ENCODE peak calls at places on chromosomes 2 and 18, in five cellular contexts. One of them, this sample, is unnamed.

GRCh38 chr18:48007955-48008701 is 77.7 kb upstream of the SMAD2 start:
- DNase-seq in HepG2: peak; percentile 42
- DNase-seq in WTC11: peak; percentile 87
- DNase-seq in GM12878: no peak
- DNase-seq in K562: peak; percentile 77
- DNase-seq in this sample: peak; percentile 88

GRCh38 chr2:151437630-151438029 is 27.9 kb downstream of the RIF1 start:
- DNase-seq in HepG2: no peak
- DNase-seq in WTC11: no peak
- DNase-seq in GM12878: no peak
- DNase-seq in K562: peak; percentile 25
- DNase-seq in this sample: no peak

GRCh38 chr2:234521536-234521935 is 24.7 kb upstream of the ARL4C start:
- DNase-seq in HepG2: no peak
- DNase-seq in WTC11: no peak
- DNase-seq in GM12878: no peak
- DNase-seq in K562: no peak
- DNase-seq in this sample: no peak

GRCh38 chr2:40348665-40349064 is 103.2 kb downstream of the SLC8A1 start:
- DNase-seq in HepG2: no peak
- DNase-seq in WTC11: no peak
- DNase-seq in GM12878: no peak
- DNase-seq in K562: no peak
- DNase-seq in this sample: no peak

GRCh38 chr2:230677182-230677946 is 35.3 kb upstream of the CAB39 start:
- DNase-seq in HepG2: no peak
- DNase-seq in WTC11: no peak
- DNase-seq in GM12878: no peak
- DNase-seq in K562: no peak
- DNase-seq in this sample: no peak

GRCh38 chr18:79952996-79953559 is 1.6 kb upstream of the SLC66A2 start:
- DNase-seq in HepG2: no peak
- DNase-seq in WTC11: peak; percentile 44
- DNase-seq in GM12878: no peak
- DNase-seq in K562: no peak
- DNase-seq in this sample: no peak

GRCh38 chr2:56522605-56523089 is 338.9 kb downstream of the CCDC85A start:
- DNase-seq in HepG2: no peak
- DNase-seq in WTC11: no peak
- DNase-seq in GM12878: no peak
- DNase-seq in K562: no peak
- DNase-seq in this sample: no peak

GRCh38 chr2:238039985-238040384 is 20.8 kb upstream of the SCLY start:
- DNase-seq in HepG2: no peak
- DNase-seq in WTC11: no peak
- DNase-seq in GM12878: no peak
- DNase-seq in K562: no peak
- DNase-seq in this sample: no peak

GRCh38 chr2:59684101-59684770 is 869.2 kb downstream of the BCL11A start:
- DNase-seq in HepG2: no peak
- DNase-seq in WTC11: no peak
- DNase-seq in GM12878: no peak
- DNase-seq in K562: no peak
- DNase-seq in this sample: no peak

GRCh38 chr2:84441505-84441904 is 17.6 kb downstream of the SUCLG1 start:
- DNase-seq in HepG2: no peak
- DNase-seq in WTC11: no peak
- DNase-seq in GM12878: no peak
- DNase-seq in K562: no peak
- DNase-seq in this sample: no peak
- TF ChIP-seq ATF2 in HepG2: no peak
- TF ChIP-seq ATF2 in WTC11: no peak
- TF ChIP-seq ATF2 in GM12878: no peak
- TF ChIP-seq ATF2 in K562: no peak
- TF ChIP-seq ATF2 in this sample: no peak

GRCh38 chr2:198697218-198697617 is 760.5 kb downstream of the SATB2 start:
- DNase-seq in HepG2: no peak
- DNase-seq in WTC11: no peak
- DNase-seq in GM12878: no peak
- DNase-seq in K562: no peak
- DNase-seq in this sample: no peak
- TF ChIP-seq ATF2 in HepG2: no peak
- TF ChIP-seq ATF2 in WTC11: no peak
- TF ChIP-seq ATF2 in GM12878: no peak
- TF ChIP-seq ATF2 in K562: no peak
- TF ChIP-seq ATF2 in this sample: no peak

GRCh38 chr2:149040451-149040850 is 2.0 kb downstream of the LYPD6B start:
- DNase-seq in HepG2: peak; percentile 24
- DNase-seq in WTC11: peak; percentile 87
- DNase-seq in GM12878: no peak
- DNase-seq in K562: peak; percentile 79
- DNase-seq in this sample: peak; percentile 34

GRCh38 chr2:149037851-149038250 is 648 bp upstream of the LYPD6B start:
- DNase-seq in HepG2: no peak
- DNase-seq in WTC11: peak; percentile 48
- DNase-seq in GM12878: no peak
- DNase-seq in K562: peak; percentile 15
- DNase-seq in this sample: no peak

GRCh38 chr2:149039213-149039724 is 770 bp downstream of the LYPD6B start:
- DNase-seq in HepG2: no peak
- DNase-seq in WTC11: no peak
- DNase-seq in GM12878: no peak
- DNase-seq in K562: no peak
- DNase-seq in this sample: no peak

GRCh38 chr2:149036507-149037293 is 1.8 kb upstream of the LYPD6B start:
- DNase-seq in HepG2: no peak
- DNase-seq in WTC11: no peak
- DNase-seq in GM12878: no peak
- DNase-seq in K562: no peak
- DNase-seq in this sample: no peak

DNA sequence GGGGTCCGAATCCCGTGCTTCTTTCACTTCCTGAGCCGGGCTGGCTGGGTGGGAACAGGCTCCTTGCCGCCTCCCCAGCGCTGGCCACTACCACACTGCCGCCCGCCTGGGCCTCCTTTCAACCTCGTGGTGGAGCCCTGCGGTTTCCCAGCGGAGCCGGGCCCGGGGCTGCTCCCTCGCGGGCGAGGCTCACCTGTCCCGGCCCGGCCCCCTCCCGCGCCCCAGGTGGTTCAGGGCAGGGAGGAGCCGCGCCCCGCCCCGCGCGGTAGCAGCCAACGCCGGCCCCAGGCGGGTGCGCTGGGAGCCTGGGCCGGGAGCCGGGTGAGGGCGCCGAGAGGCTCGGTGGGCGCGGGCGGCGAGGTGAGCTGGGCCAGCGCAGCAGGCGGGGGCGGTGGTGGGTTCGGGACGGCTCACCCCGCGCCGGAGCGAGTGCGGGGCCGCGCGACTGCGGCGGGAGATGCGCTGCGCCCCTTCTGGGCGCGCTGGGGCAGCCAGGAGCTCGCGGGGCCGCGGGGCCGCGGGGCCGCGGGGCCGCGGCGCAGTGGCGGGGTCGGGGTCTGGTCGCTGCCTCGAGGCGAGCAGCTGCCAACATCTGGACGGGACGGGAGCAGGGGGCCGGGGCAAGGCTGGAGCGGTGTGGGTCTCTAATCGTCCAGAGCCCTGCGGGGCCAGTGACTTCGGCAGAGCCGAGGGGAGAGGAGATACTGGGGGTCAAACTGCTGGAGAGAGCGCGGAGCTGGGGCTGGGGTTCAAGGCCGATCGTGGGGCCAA is at the start of gene LYPD6B:
- DNase-seq in HepG2: no peak
- DNase-seq in WTC11: peak; percentile 73
- DNase-seq in GM12878: no peak
- DNase-seq in K562: no peak
- DNase-seq in this sample: no peak
- TF ChIP-seq ATF2 in HepG2: no peak
- TF ChIP-seq ATF2 in WTC11: no peak
- TF ChIP-seq ATF2 in GM12878: no peak
- TF ChIP-seq ATF2 in K562: no peak
- TF ChIP-seq ATF2 in this sample: no peak

DNA sequence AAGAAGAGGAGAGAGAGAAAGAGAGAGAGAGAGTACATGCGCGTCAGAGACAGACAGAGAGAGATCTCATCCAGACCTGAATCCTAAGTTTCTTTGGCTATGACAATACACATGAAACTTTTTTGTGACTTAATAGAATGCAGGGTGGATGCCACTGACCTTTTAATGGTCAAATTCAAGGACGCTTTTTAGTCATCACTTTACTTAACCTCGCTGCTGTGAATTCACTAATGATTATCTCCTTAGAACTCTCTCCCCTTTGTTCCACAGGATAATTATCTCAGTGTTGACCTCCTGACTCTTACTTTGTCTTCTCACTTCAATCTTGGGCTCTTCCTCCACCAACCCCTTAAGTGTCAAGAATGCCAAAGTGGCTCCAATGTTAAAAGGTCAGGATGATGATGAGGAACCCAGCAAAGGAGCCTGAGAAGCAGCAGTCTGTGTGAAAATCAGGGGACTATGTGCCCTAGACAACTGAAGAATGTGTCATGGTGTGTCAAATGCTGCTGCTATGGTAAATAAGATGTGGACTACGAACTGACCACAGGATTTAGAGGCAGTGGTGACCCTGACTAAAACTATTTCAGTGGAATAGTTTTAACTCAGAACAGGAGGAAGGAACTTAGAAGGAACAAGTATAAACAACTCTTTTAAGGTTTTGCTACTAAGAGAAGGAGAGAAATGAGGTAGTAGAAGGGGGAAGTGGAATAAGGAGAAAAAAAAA is 382.1 kb downstream of the ZEB2 start:
- DNase-seq in HepG2: peak; percentile 34
- DNase-seq in WTC11: no peak
- DNase-seq in GM12878: no peak
- DNase-seq in K562: no peak
- DNase-seq in this sample: no peak
- TF ChIP-seq ATF2 in HepG2: no peak
- TF ChIP-seq ATF2 in WTC11: no peak
- TF ChIP-seq ATF2 in GM12878: no peak
- TF ChIP-seq ATF2 in K562: no peak
- TF ChIP-seq ATF2 in this sample: no peak